ENCODE peak calls at places on chromosome 13, in eight cellular contexts. B, R, Y, C, E, X, K and T are unnamed samples.

GRCh38 chr13:44052843-44053607 is 173.3 kb downstream of the LACC1 start:
- DNase-seq in E (peak; percentile 27), R (no peak), Y (no peak), X (peak; percentile 18), C (no peak), K (no peak), B (no peak), T (no peak)

GRCh38 chr13:110980921-110981320 is 66.1 kb upstream of the ANKRD10 start:
- DNase-seq in Y (no peak), X (peak; percentile 20), K (no peak), B (no peak), E (no peak), R (no peak), C (no peak), T (no peak)

GRCh38 chr13:66992183-66992582 is 238.0 kb downstream of the PCDH9 start:
- DNase-seq in C (peak; percentile 45), K (no peak), R (peak; percentile 4), B (peak; percentile 37), E (no peak), X (peak; percentile 55), Y (peak; percentile 64), T (no peak)

GRCh38 chr13:106063591-106064308 is 471.7 kb downstream of the EFNB2 start:
- DNase-seq in X (no peak), E (no peak), C (no peak), Y (no peak), R (no peak), B (peak; percentile 85), K (no peak), T (no peak)

GRCh38 chr13:33611016-33611805 is 206.7 kb upstream of the RFC3 start:
- DNase-seq in C (peak; percentile 75), E (peak; percentile 38), R (no peak), Y (no peak), K (no peak), B (no peak), X (peak; percentile 76), T (no peak)

GRCh38 chr13:76023644-76024043 is 387.5 kb downstream of the LMO7 start:
- DNase-seq in C (no peak), Y (no peak), X (no peak), E (no peak), K (no peak), B (peak; percentile 73), R (no peak), T (no peak)

GRCh38 chr13:114049026-114049425 is 75.2 kb upstream of the C13orf46 start:
- DNase-seq in R (no peak), Y (no peak), X (no peak), K (peak; percentile 40), E (no peak), C (no peak), B (no peak), T (peak; percentile 70)

GRCh38 chr13:103282571-103283450 is 216.6 kb upstream of the SLC10A2 start:
- DNase-seq in Y (no peak), B (peak; percentile 91), C (no peak), R (no peak), E (no peak), X (no peak), K (no peak), T (no peak)

GRCh38 chr13:24168980-24169379 is 8.5 kb downstream of the SPATA13 start:
- DNase-seq in B (no peak), C (no peak), E (no peak), R (no peak), X (no peak), K (no peak), Y (no peak), T (no peak)

GRCh38 chr13:99354371-99354951 is 47.3 kb upstream of the GPR183 start:
- DNase-seq in B (no peak), E (no peak), C (no peak), R (no peak), X (no peak), Y (no peak), K (no peak), T (peak; percentile 22)

GRCh38 chr13:30323524-30323923 is 16.2 kb upstream of the KATNAL1 start:
- DNase-seq in Y (no peak), K (no peak), X (no peak), B (no peak), R (no peak), E (no peak), C (no peak), T (no peak)

GRCh38 chr13:93875527-93875926 is 604.0 kb downstream of the DCT start:
- DNase-seq in B (peak; percentile 8), X (no peak), C (no peak), K (no peak), Y (no peak), E (no peak), R (no peak), T (no peak)

GRCh38 chr13:99617474-99618255 is 116.4 kb downstream of the TM9SF2 start:
- DNase-seq in C (peak; percentile 70), X (peak; percentile 56), E (peak; percentile 48), K (no peak), Y (peak; percentile 61), B (peak; percentile 51), R (peak; percentile 10), T (no peak)

GRCh38 chr13:100156786-100157185 is 67.9 kb downstream of the PCCA start:
- DNase-seq in E (no peak), Y (no peak), C (no peak), X (no peak), R (no peak), B (peak; percentile 91), K (no peak), T (no peak)

GRCh38 chr13:50437252-50437651 is 406.2 kb downstream of the DLEU7 start:
- DNase-seq in C (no peak), B (no peak), R (no peak), K (no peak), X (no peak), E (no peak), Y (no peak), T (no peak)

GRCh38 chr13:43470610-43471009 is 316.2 kb downstream of the ENOX1 start:
- DNase-seq in X (no peak), B (peak; percentile 3), K (no peak), E (no peak), R (no peak), Y (no peak), C (no peak), T (no peak)

GRCh38 chr13:48594080-48594815 is 59.5 kb upstream of the CYSLTR2 start:
- DNase-seq in R (no peak), Y (no peak), B (no peak), X (no peak), C (no peak), E (no peak), K (no peak), T (no peak)

GRCh38 chr13:19838726-19839342 is 24.6 kb downstream of the ZMYM5 start:
- DNase-seq in E (no peak), Y (no peak), R (no peak), B (no peak), K (no peak), X (no peak), C (no peak), T (no peak)

GRCh38 chr13:22937241-22937640 is 243.5 kb upstream of the SGCG start:
- DNase-seq in E (no peak), B (no peak), C (no peak), K (no peak), Y (no peak), X (no peak), R (no peak), T (no peak)

GRCh38 chr13:99636306-99636705 is 135.0 kb downstream of the TM9SF2 start:
- DNase-seq in E (no peak), K (no peak), Y (no peak), C (no peak), R (no peak), B (no peak), X (no peak), T (no peak)

GRCh38 chr13:51687928-51688714 is 103.9 kb downstream of the WDFY2 start:
- DNase-seq in C (no peak), X (no peak), B (no peak), K (no peak), Y (no peak), E (no peak), R (no peak), T (no peak)

GRCh38 chr13:78102121-78102677 is 183.6 kb upstream of the EDNRB start:
- DNase-seq in B (peak; percentile 54), K (no peak), C (no peak), Y (no peak), X (no peak), E (no peak), R (no peak), T (no peak)

GRCh38 chr13:26558074-26558805 is 757 bp downstream of the WASF3 start:
- DNase-seq in X (no peak), Y (peak; percentile 25), B (no peak), C (no peak), E (peak; percentile 43), R (peak; percentile 3), K (no peak), T (peak; percentile 11)

GRCh38 chr13:108947551-108948030 is 318.2 kb downstream of the MYO16 start:
- DNase-seq in X (no peak), R (no peak), B (no peak), Y (no peak), E (no peak), C (no peak), K (no peak), T (no peak)